ENCODE peak calls at places on chromosomes 12 and 14, in six cellular contexts. P is GM10248, X is NCI-H446, H is H9, W is ELR, D is Right ventricle myocardium inferior. S is an unnamed sample.

GRCh38 chr12:57461904-57462306 is 2.3 kb downstream of the GLI1 start:
- DNase-seq in W (no peak), H (no peak), D (no peak), P (peak; percentile 40), X (no peak), S (peak; percentile 38)

GRCh38 chr12:50986961-50987737 is 34.8 kb downstream of the HIGD1C start:
- DNase-seq in H (peak; percentile 71), P (peak; percentile 35), D (no peak), X (no peak), W (peak; percentile 65), S (peak; percentile 54)

GRCh38 chr14:76123426-76124095 is 28.2 kb upstream of the GPATCH2L start:
- DNase-seq in W (no peak), D (no peak), P (no peak), X (no peak), H (no peak), S (peak; percentile 57)

GRCh38 chr12:126362964-126363363 is 1297.7 kb downstream of the AACS start:
- DNase-seq in W (no peak), P (no peak), H (peak; percentile 88), D (no peak), X (no peak), S (no peak)

GRCh38 chr14:33039321-33039720 is 100.6 kb downstream of the NPAS3 start:
- DNase-seq in X (no peak), P (no peak), W (no peak), H (no peak), D (no peak), S (no peak)

GRCh38 chr14:89444044-89444443 is 27.0 kb upstream of the FOXN3 start:
- DNase-seq in H (no peak), D (no peak), X (no peak), P (peak; percentile 38), W (no peak), S (no peak)

GRCh38 chr14:33716921-33717320 is 234.0 kb downstream of the EGLN3 start:
- DNase-seq in D (no peak), H (no peak), X (no peak), P (no peak), W (no peak), S (no peak)

GRCh38 chr12:131098178-131098981 is 144.7 kb downstream of the ADGRD1 start:
- DNase-seq in X (no peak), D (peak; percentile 30), P (no peak), H (no peak), W (no peak), S (no peak)

GRCh38 chr12:128114485-128114884 is 152.5 kb upstream of the TMEM132C start:
- DNase-seq in P (no peak), H (no peak), X (no peak), W (no peak), D (no peak), S (no peak)

GRCh38 chr12:100128509-100128908 is 14.2 kb downstream of the BLTP3B start:
- DNase-seq in X (peak; percentile 11), P (no peak), H (peak; percentile 69), D (no peak), W (peak; percentile 57), S (peak; percentile 37)

GRCh38 chr12:53381739-53382630 is 2.0 kb downstream of the SP1 start:
- DNase-seq in P (peak; percentile 29), H (peak; percentile 72), X (peak; percentile 13), D (peak; percentile 79), W (peak; percentile 74), S (peak; percentile 51)

GRCh38 chr12:108773798-108774788 is 42.8 kb upstream of the CORO1C start:
- DNase-seq in P (no peak), D (peak; percentile 90), X (no peak), H (peak; percentile 74), W (peak; percentile 27), S (peak; percentile 79)

GRCh38 chr12:70756118-70756517 is 118.9 kb upstream of the PTPRB start:
- DNase-seq in W (peak; percentile 35), D (no peak), X (no peak), H (no peak), P (no peak), S (no peak)

GRCh38 chr12:119322324-119322723 is 12.2 kb upstream of the CCDC60 start:
- DNase-seq in X (peak; percentile 23), P (no peak), H (no peak), W (no peak), D (no peak), S (no peak)

GRCh38 chr12:54624316-54625279 is 10.1 kb downstream of the LACRT start:
- DNase-seq in D (no peak), X (no peak), P (no peak), H (peak; percentile 3), W (no peak), S (no peak)

GRCh38 chr12:96193725-96194571 is at the start of gene ELK3:
- DNase-seq in P (peak; percentile 69), W (peak; percentile 82), H (peak; percentile 59), X (no peak), D (peak; percentile 85), S (peak; percentile 67)

GRCh38 chr12:76101739-76102385 is 17.4 kb upstream of the NAP1L1 start:
- DNase-seq in W (no peak), D (no peak), X (no peak), P (no peak), H (peak; percentile 61), S (no peak)

GRCh38 chr14:100372357-100373048 is 49.4 kb downstream of the SLC25A47 start:
- DNase-seq in P (no peak), D (no peak), X (no peak), H (peak; percentile 56), W (no peak), S (no peak)

GRCh38 chr14:51552275-51552674 is 99.4 kb upstream of the FRMD6 start:
- DNase-seq in W (peak; percentile 34), D (no peak), H (no peak), X (no peak), P (no peak), S (no peak)

GRCh38 chr12:61853945-61854344 is 406.3 kb upstream of the USP15 start:
- DNase-seq in H (no peak), P (no peak), W (no peak), D (no peak), X (no peak), S (no peak)

GRCh38 chr14:56339855-56340701 is 221.9 kb downstream of the PELI2 start:
- DNase-seq in D (peak; percentile 88), P (peak; percentile 58), W (peak; percentile 91), H (peak; percentile 60), X (no peak), S (peak; percentile 93)

GRCh38 chr14:93859957-93860356 is 67.2 kb upstream of the FAM181A start:
- DNase-seq in W (no peak), D (no peak), X (no peak), P (no peak), H (no peak), S (no peak)